ENCODE peak calls at places on chromosomes 4 and X, in five cellular contexts. One of them, this sample, is unnamed. For H3K4me1 and H3K27me3, the result is how much of the 10 kb centered on the place peaks cover.

GRCh38 chrX:30607155-30607554 is 29.6 kb upstream of the TASL start:
- DNase-seq in Peyer's patch: no peak
- DNase-seq in ovary: no peak
- DNase-seq in ascending aorta: no peak
- DNase-seq in breast epithelium: no peak
- DNase-seq in this sample: no peak

GRCh38 chr4:119138046-119138445 is 2.4 kb downstream of the MYOZ2 start:
- DNase-seq in Peyer's patch: no peak
- DNase-seq in ovary: no peak
- DNase-seq in ascending aorta: no peak
- DNase-seq in breast epithelium: no peak
- DNase-seq in this sample: no peak

GRCh38 chrX:9117851-9118250 is 83.9 kb upstream of the FAM9B start:
- DNase-seq in Peyer's patch: no peak
- DNase-seq in ovary: no peak
- DNase-seq in ascending aorta: no peak
- DNase-seq in breast epithelium: no peak
- DNase-seq in this sample: no peak

GRCh38 chr4:140884431-140885058 is 128.4 kb upstream of the TBC1D9 start:
- DNase-seq in Peyer's patch: peak
- DNase-seq in ovary: no peak
- DNase-seq in ascending aorta: no peak
- DNase-seq in breast epithelium: no peak
- DNase-seq in this sample: no peak

GRCh38 chr4:8355864-8356565 is 84.5 kb downstream of the ACOX3 start:
- DNase-seq in Peyer's patch: peak
- DNase-seq in ovary: no peak
- DNase-seq in ascending aorta: no peak
- DNase-seq in breast epithelium: no peak
- DNase-seq in this sample: no peak

GRCh38 chr4:47084795-47085194 is 53.4 kb downstream of the GABRB1 start:
- DNase-seq in Peyer's patch: no peak
- DNase-seq in ovary: no peak
- DNase-seq in ascending aorta: no peak
- DNase-seq in breast epithelium: no peak
- DNase-seq in this sample: no peak

GRCh38 chr4:41268721-41269517 is 12.2 kb downstream of the UCHL1 start:
- DNase-seq in Peyer's patch: no peak
- DNase-seq in ovary: no peak
- DNase-seq in ascending aorta: no peak
- DNase-seq in breast epithelium: no peak
- DNase-seq in this sample: no peak

GRCh38 chr4:7506119-7506518 is 71.4 kb upstream of the PSAPL1 start:
- DNase-seq in Peyer's patch: no peak
- DNase-seq in ovary: no peak
- DNase-seq in ascending aorta: no peak
- DNase-seq in breast epithelium: no peak
- DNase-seq in this sample: no peak

GRCh38 chrX:27555514-27555913 is 34.6 kb upstream of the DCAF8L2 start:
- DNase-seq in Peyer's patch: no peak
- DNase-seq in ovary: no peak
- DNase-seq in ascending aorta: no peak
- DNase-seq in breast epithelium: no peak
- DNase-seq in this sample: no peak

GRCh38 chrX:11100281-11101035 is 10.7 kb upstream of the HCCS start:
- DNase-seq in Peyer's patch: peak
- DNase-seq in ovary: peak
- DNase-seq in ascending aorta: no peak
- DNase-seq in breast epithelium: peak
- DNase-seq in this sample: no peak

GRCh38 chrX:97399400-97399799 is 515.7 kb downstream of the RPA4 start:
- DNase-seq in Peyer's patch: no peak
- DNase-seq in ovary: no peak
- DNase-seq in ascending aorta: no peak
- DNase-seq in breast epithelium: no peak
- DNase-seq in this sample: no peak

GRCh38 chr4:48262926-48263325 is 6.7 kb downstream of the TEC start:
- DNase-seq in Peyer's patch: no peak
- DNase-seq in ovary: no peak
- DNase-seq in ascending aorta: no peak
- DNase-seq in breast epithelium: no peak
- DNase-seq in this sample: no peak

GRCh38 chr4:82774711-82775171 is 23.9 kb downstream of the SCD5 start:
- DNase-seq in Peyer's patch: no peak
- DNase-seq in ovary: no peak
- DNase-seq in ascending aorta: no peak
- DNase-seq in breast epithelium: no peak
- DNase-seq in this sample: no peak

GRCh38 chr4:48645225-48645794 is 134.8 kb downstream of the FRYL start:
- DNase-seq in Peyer's patch: no peak
- DNase-seq in ovary: no peak
- DNase-seq in ascending aorta: no peak
- DNase-seq in breast epithelium: no peak
- DNase-seq in this sample: no peak

GRCh38 chr4:680565-680930 is 6.2 kb downstream of the MYL5 start:
- DNase-seq in Peyer's patch: peak
- DNase-seq in ovary: no peak
- DNase-seq in ascending aorta: no peak
- DNase-seq in breast epithelium: no peak
- DNase-seq in this sample: peak

GRCh38 chrX:151984328-151984727 is 9.9 kb upstream of the GABRE start:
- DNase-seq in Peyer's patch: no peak
- DNase-seq in ovary: no peak
- DNase-seq in ascending aorta: no peak
- DNase-seq in breast epithelium: no peak
- DNase-seq in this sample: no peak

GRCh38 chr4:141654098-141654497 is 17.7 kb downstream of the IL15 start:
- DNase-seq in Peyer's patch: peak
- DNase-seq in ovary: peak
- DNase-seq in ascending aorta: no peak
- DNase-seq in breast epithelium: no peak
- DNase-seq in this sample: peak

GRCh38 chr4:36392049-36392448 is 110.6 kb downstream of the DTHD1 start:
- DNase-seq in Peyer's patch: no peak
- DNase-seq in ovary: no peak
- DNase-seq in ascending aorta: no peak
- DNase-seq in breast epithelium: no peak
- DNase-seq in this sample: no peak

GRCh38 chr4:114780205-114780604 is 181.6 kb downstream of the UGT8 start:
- DNase-seq in Peyer's patch: no peak
- DNase-seq in ovary: no peak
- DNase-seq in ascending aorta: no peak
- DNase-seq in breast epithelium: no peak
- DNase-seq in this sample: no peak

GRCh38 chr4:125979868-125980412 is 665.2 kb downstream of the FAT4 start:
- DNase-seq in Peyer's patch: no peak
- DNase-seq in ovary: no peak
- DNase-seq in ascending aorta: no peak
- DNase-seq in breast epithelium: no peak
- DNase-seq in this sample: no peak

DNA sequence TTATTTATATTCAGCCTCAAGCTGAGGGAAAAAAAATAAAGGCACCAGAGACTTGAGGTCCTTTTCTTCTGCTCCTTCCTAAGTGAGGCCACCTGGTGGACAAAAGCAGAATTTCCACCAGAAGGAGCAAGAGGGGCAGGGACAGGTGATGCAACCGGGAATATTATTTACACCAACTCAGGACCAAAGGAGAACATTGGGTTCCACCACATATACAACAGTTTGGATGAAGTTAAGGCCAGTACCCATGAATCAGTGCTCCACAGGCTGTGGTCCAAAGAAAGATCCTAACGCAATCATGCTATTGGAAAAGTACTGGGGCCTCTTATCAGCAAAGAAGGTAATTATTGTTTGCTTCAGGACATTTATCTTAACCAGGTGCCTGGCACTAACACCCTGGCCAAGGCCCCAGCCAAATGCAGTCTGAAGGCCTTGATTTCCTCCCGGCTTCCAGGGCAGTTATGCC is 57.4 kb downstream of the TSC22D3 start:
- DNase-seq in Peyer's patch: peak
- DNase-seq in ovary: peak
- DNase-seq in ascending aorta: peak
- DNase-seq in breast epithelium: peak
- DNase-seq in this sample: no peak
- H3K4me1 ChIP-seq in Peyer's patch: under half
- H3K4me1 ChIP-seq in ovary: under half
- H3K4me1 ChIP-seq in ascending aorta: under half
- H3K4me1 ChIP-seq in breast epithelium: under half
- H3K4me1 ChIP-seq in this sample: under half

GRCh38 chr4:80206541-80207171 is 9.4 kb downstream of the PRDM8 start:
- DNase-seq in Peyer's patch: no peak
- DNase-seq in ovary: no peak
- DNase-seq in ascending aorta: no peak
- DNase-seq in breast epithelium: no peak
- DNase-seq in this sample: no peak

GRCh38 chr4:80202784-80203553 is 5.7 kb downstream of the PRDM8 start:
- DNase-seq in Peyer's patch: peak
- DNase-seq in ovary: peak
- DNase-seq in ascending aorta: no peak
- DNase-seq in breast epithelium: no peak
- DNase-seq in this sample: peak

GRCh38 chr4:80202190-80202711 is 4.9 kb downstream of the PRDM8 start:
- DNase-seq in Peyer's patch: peak
- DNase-seq in ovary: peak
- DNase-seq in ascending aorta: no peak
- DNase-seq in breast epithelium: peak
- DNase-seq in this sample: peak

GRCh38 chr4:80206111-80206510 is 8.8 kb downstream of the PRDM8 start:
- DNase-seq in Peyer's patch: no peak
- DNase-seq in ovary: no peak
- DNase-seq in ascending aorta: no peak
- DNase-seq in breast epithelium: no peak
- DNase-seq in this sample: no peak

DNA sequence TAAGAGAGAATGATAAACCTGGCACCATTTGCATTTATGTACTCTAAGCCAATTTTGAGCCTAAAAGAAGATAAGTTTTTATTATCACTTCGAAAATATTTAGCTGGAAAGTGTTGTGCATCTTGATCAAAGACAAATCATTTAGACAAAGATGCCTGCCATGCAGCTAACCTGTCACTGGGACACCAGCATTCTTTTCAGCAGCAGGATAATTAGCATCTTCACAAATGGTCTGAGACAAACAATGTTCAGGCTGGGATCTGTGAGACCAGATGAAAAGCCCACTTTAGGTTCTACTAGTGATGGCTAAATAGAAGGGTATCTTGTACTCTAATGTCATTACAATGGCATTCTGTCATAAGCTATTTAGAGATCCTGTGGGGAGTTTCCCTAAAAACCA is 7.1 kb downstream of the PRDM8 start:
- DNase-seq in Peyer's patch: no peak
- DNase-seq in ovary: no peak
- DNase-seq in ascending aorta: no peak
- DNase-seq in breast epithelium: no peak
- DNase-seq in this sample: no peak
- H3K27me3 ChIP-seq in Peyer's patch: under half
- H3K27me3 ChIP-seq in ovary: under half
- H3K27me3 ChIP-seq in ascending aorta: under half
- H3K27me3 ChIP-seq in breast epithelium: half or more
- H3K27me3 ChIP-seq in this sample: under half

GRCh38 chrX:71140440-71140839 is 4.2 kb upstream of the NLGN3 start:
- DNase-seq in Peyer's patch: no peak
- DNase-seq in ovary: no peak
- DNase-seq in ascending aorta: no peak
- DNase-seq in breast epithelium: no peak
- DNase-seq in this sample: no peak

GRCh38 chrX:71148278-71148663 is 3.6 kb downstream of the NLGN3 start:
- DNase-seq in Peyer's patch: no peak
- DNase-seq in ovary: no peak
- DNase-seq in ascending aorta: no peak
- DNase-seq in breast epithelium: no peak
- DNase-seq in this sample: no peak

GRCh38 chrX:71147496-71148277 is 3.0 kb downstream of the NLGN3 start:
- DNase-seq in Peyer's patch: no peak
- DNase-seq in ovary: no peak
- DNase-seq in ascending aorta: no peak
- DNase-seq in breast epithelium: no peak
- DNase-seq in this sample: no peak

GRCh38 chrX:71144651-71145050 is at the start of gene NLGN3:
- DNase-seq in Peyer's patch: no peak
- DNase-seq in ovary: peak
- DNase-seq in ascending aorta: no peak
- DNase-seq in breast epithelium: no peak
- DNase-seq in this sample: no peak

GRCh38 chrX:71143508-71143907 is 1.1 kb upstream of the NLGN3 start:
- DNase-seq in Peyer's patch: no peak
- DNase-seq in ovary: peak
- DNase-seq in ascending aorta: no peak
- DNase-seq in breast epithelium: no peak
- DNase-seq in this sample: no peak
- H3K27ac ChIP-seq in Peyer's patch: no peak
- H3K27ac ChIP-seq in ovary: no peak
- H3K27ac ChIP-seq in ascending aorta: no peak
- H3K27ac ChIP-seq in breast epithelium: no peak
- H3K27ac ChIP-seq in this sample: no peak

DNA sequence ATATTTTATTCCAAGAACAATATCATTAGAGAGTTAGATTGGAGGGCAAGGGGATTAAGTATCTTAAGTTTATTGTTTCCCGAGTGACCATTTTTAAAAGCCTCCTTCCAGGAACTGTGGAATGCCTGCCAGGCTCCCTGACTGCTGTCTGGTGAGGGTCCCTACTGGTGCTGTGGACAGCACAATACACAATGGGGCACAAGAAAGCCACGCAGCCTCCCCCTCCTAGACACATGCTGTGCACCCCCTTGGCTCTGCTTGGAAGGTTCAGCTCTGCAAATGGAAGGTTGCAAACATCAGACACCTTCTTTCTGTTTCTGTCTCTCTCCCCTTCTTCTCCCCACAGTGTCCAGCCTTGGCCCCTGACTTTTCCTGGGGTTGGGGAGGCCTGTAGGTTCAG is 153.2 kb downstream of the SHROOM3 start:
- DNase-seq in Peyer's patch: no peak
- DNase-seq in ovary: no peak
- DNase-seq in ascending aorta: no peak
- DNase-seq in breast epithelium: no peak
- DNase-seq in this sample: no peak
- H3K4me1 ChIP-seq in Peyer's patch: under half
- H3K4me1 ChIP-seq in ovary: under half
- H3K4me1 ChIP-seq in ascending aorta: under half
- H3K4me1 ChIP-seq in breast epithelium: under half
- H3K4me1 ChIP-seq in this sample: under half

GRCh38 chr4:3853388-3854035 is 87.3 kb downstream of the ADRA2C start:
- DNase-seq in Peyer's patch: no peak
- DNase-seq in ovary: no peak
- DNase-seq in ascending aorta: no peak
- DNase-seq in breast epithelium: no peak
- DNase-seq in this sample: peak
- H3K27me3 ChIP-seq in Peyer's patch: under half
- H3K27me3 ChIP-seq in ovary: under half
- H3K27me3 ChIP-seq in ascending aorta: under half
- H3K27me3 ChIP-seq in breast epithelium: under half
- H3K27me3 ChIP-seq in this sample: half or more

GRCh38 chr4:151659631-151660030 is 101.2 kb downstream of the GATB start:
- DNase-seq in Peyer's patch: no peak
- DNase-seq in ovary: no peak
- DNase-seq in ascending aorta: no peak
- DNase-seq in breast epithelium: no peak
- DNase-seq in this sample: no peak
- H3K27ac ChIP-seq in Peyer's patch: no peak
- H3K27ac ChIP-seq in ovary: no peak
- H3K27ac ChIP-seq in ascending aorta: no peak
- H3K27ac ChIP-seq in breast epithelium: no peak
- H3K27ac ChIP-seq in this sample: no peak

This sample was measured in left lung.